ENCODE peak calls at places on chromosomes 5 and 9, in eight cellular contexts. A is KBM-7, T is Ammon's horn, Y is sciatic nerve, G is AML-193, H is iPS DF 6.9, C is WTC11, M is NCI-H524. K is an unnamed sample.
A peak's percentile ranks its signal among the peaks of the same experiment; 100 is the strongest.

GRCh38 chr9:107975426-107976010 is 485.9 kb upstream of the KLF4 start:
- DNase-seq in A (no peak), T (no peak), Y (no peak), G (no peak), H (no peak), C (no peak), M (no peak), K (no peak)

GRCh38 chr5:136033848-136034247 is 5.1 kb downstream of the TGFBI start:
- DNase-seq in A (peak; percentile 65), T (no peak), Y (peak; percentile 31), G (no peak), H (no peak), C (no peak), M (no peak), K (no peak)

GRCh38 chr5:72101828-72102227 is 5.4 kb upstream of the MAP1B start:
- DNase-seq in A (no peak), T (no peak), Y (no peak), G (no peak), H (no peak), C (no peak), M (no peak), K (no peak)

GRCh38 chr5:41869150-41869738 is 981 bp downstream of the OXCT1 start:
- DNase-seq in A (peak; percentile 53), T (peak; percentile 25), Y (peak; percentile 82), G (no peak), H (no peak), C (peak; percentile 55), M (peak; percentile 57), K (peak; percentile 30)

GRCh38 chr5:33313150-33313549 is 127.6 kb upstream of the TARS1 start:
- DNase-seq in A (no peak), T (no peak), Y (no peak), G (no peak), H (no peak), C (no peak), M (no peak), K (no peak)

GRCh38 chr5:72110401-72111013 is 3.2 kb downstream of the MAP1B start:
- DNase-seq in A (no peak), T (no peak), Y (no peak), G (no peak), H (no peak), C (no peak), M (peak; percentile 72), K (no peak)

GRCh38 chr9:83706703-83707517 is 848 bp downstream of the UBQLN1 start:
- DNase-seq in A (peak; percentile 72), T (peak; percentile 33), Y (peak; percentile 66), G (no peak), H (peak; percentile 31), C (peak; percentile 74), M (peak; percentile 12), K (peak; percentile 51)

GRCh38 chr9:136170291-136170901 is 34.5 kb downstream of the LHX3 start:
- DNase-seq in A (peak; percentile 47), T (no peak), Y (no peak), G (peak; percentile 35), H (no peak), C (peak; percentile 79), M (peak; percentile 49), K (peak; percentile 73)

GRCh38 chr5:93274291-93274690 is 306.7 kb downstream of the NR2F1-AS1 start:
- DNase-seq in A (no peak), T (no peak), Y (no peak), G (no peak), H (no peak), C (no peak), M (no peak), K (no peak)

GRCh38 chr5:123673107-123673506 is 161.1 kb downstream of the CSNK1G3 start:
- DNase-seq in A (no peak), T (no peak), Y (no peak), G (no peak), H (peak; percentile 5), C (no peak), M (peak; percentile 10), K (no peak)

GRCh38 chr5:52837068-52837467 is 49.4 kb downstream of the ITGA1 start:
- DNase-seq in A (no peak), T (peak; percentile 30), Y (no peak), G (no peak), H (no peak), C (no peak), M (no peak), K (no peak)

GRCh38 chr5:89759824-89760223 is 649.7 kb downstream of the CETN3 start:
- DNase-seq in A (no peak), T (no peak), Y (no peak), G (no peak), H (no peak), C (no peak), M (no peak), K (no peak)

GRCh38 chr5:113047733-113048652 is 71.4 kb downstream of the DCP2 start:
- DNase-seq in A (no peak), T (peak; percentile 71), Y (no peak), G (peak; percentile 3), H (no peak), C (no peak), M (peak; percentile 7), K (no peak)

GRCh38 chr9:79764377-79764776 is 192.6 kb downstream of the TLE4 start:
- DNase-seq in A (no peak), T (peak; percentile 4), Y (no peak), G (no peak), H (no peak), C (no peak), M (no peak), K (no peak)

GRCh38 chr5:115656404-115656803 is 30.6 kb upstream of the TMED7 start:
- DNase-seq in A (no peak), T (no peak), Y (no peak), G (no peak), H (no peak), C (no peak), M (no peak), K (no peak)

GRCh38 chr9:136092353-136092650 is 2.8 kb downstream of the NACC2 start:
- DNase-seq in A (no peak), T (no peak), Y (no peak), G (no peak), H (no peak), C (no peak), M (no peak), K (no peak)

GRCh38 chr9:121725008-121725795 is 73.8 kb downstream of the DAB2IP start:
- DNase-seq in A (no peak), T (peak; percentile 82), Y (peak; percentile 95), G (no peak), H (no peak), C (no peak), M (no peak), K (no peak)

GRCh38 chr5:16742938-16743337 is 126.1 kb upstream of the RETREG1 start:
- DNase-seq in A (no peak), T (no peak), Y (no peak), G (no peak), H (no peak), C (no peak), M (no peak), K (no peak)

GRCh38 chr9:38414040-38414723 is 10.1 kb downstream of the IGFBPL1 start:
- DNase-seq in A (no peak), T (no peak), Y (no peak), G (no peak), H (no peak), C (no peak), M (peak; percentile 99), K (peak; percentile 83)

GRCh38 chr5:56910123-56910951 is 941 bp downstream of the SETD9 start:
- DNase-seq in A (peak; percentile 85), T (peak; percentile 49), Y (peak; percentile 72), G (peak; percentile 58), H (no peak), C (peak; percentile 28), M (no peak), K (no peak)

GRCh38 chr9:2027761-2028160 is 12.6 kb downstream of the SMARCA2 start:
- DNase-seq in A (no peak), T (peak; percentile 30), Y (no peak), G (no peak), H (no peak), C (no peak), M (no peak), K (no peak)

GRCh38 chr5:124054564-124054963 is 542.6 kb downstream of the CSNK1G3 start:
- DNase-seq in A (no peak), T (no peak), Y (no peak), G (no peak), H (no peak), C (no peak), M (no peak), K (no peak)

GRCh38 chr9:134173127-134174072 is 9.0 kb upstream of the RNU6ATAC start:
- DNase-seq in A (no peak), T (no peak), Y (peak; percentile 59), G (no peak), H (no peak), C (no peak), M (no peak), K (no peak)

GRCh38 chr9:129472651-129473102 is 148.2 kb downstream of the C9orf50 start:
- DNase-seq in A (peak; percentile 53), T (no peak), Y (no peak), G (no peak), H (no peak), C (no peak), M (no peak), K (no peak)

GRCh38 chr9:126722252-126722921 is 82.5 kb upstream of the ZBTB43 start:
- DNase-seq in A (peak; percentile 76), T (peak; percentile 47), Y (peak; percentile 82), G (peak; percentile 31), H (no peak), C (peak; percentile 88), M (peak; percentile 85), K (peak; percentile 97)

GRCh38 chr5:132063090-132063911 is 2.8 kb downstream of the IL3 start:
- DNase-seq in A (peak; percentile 77), T (peak; percentile 65), Y (peak; percentile 87), G (peak; percentile 47), H (peak; percentile 39), C (peak; percentile 89), M (peak; percentile 71), K (peak; percentile 85)

GRCh38 chr5:69517763-69518212 is 25.2 kb downstream of the OCLN start:
- DNase-seq in A (no peak), T (no peak), Y (no peak), G (no peak), H (no peak), C (no peak), M (no peak), K (no peak)

GRCh38 chr9:93302586-93303257 is 118.8 kb downstream of the WNK2 start:
- DNase-seq in A (peak; percentile 74), T (peak; percentile 53), Y (peak; percentile 64), G (peak; percentile 39), H (no peak), C (peak; percentile 72), M (peak; percentile 93), K (peak; percentile 86)

GRCh38 chr9:33133186-33133585 is 34.0 kb downstream of the B4GALT1 start:
- DNase-seq in A (no peak), T (peak; percentile 27), Y (no peak), G (no peak), H (no peak), C (no peak), M (no peak), K (no peak)

GRCh38 chr5:82538339-82539034 is 260.3 kb upstream of the RPS23 start:
- DNase-seq in A (no peak), T (no peak), Y (no peak), G (no peak), H (no peak), C (no peak), M (no peak), K (no peak)

GRCh38 chr9:125544988-125545651 is 161.9 kb downstream of the MAPKAP1 start:
- DNase-seq in A (no peak), T (peak; percentile 24), Y (no peak), G (no peak), H (no peak), C (no peak), M (no peak), K (no peak)

GRCh38 chr9:135809166-135809565 is 98.2 kb downstream of the CAMSAP1 start:
- DNase-seq in A (no peak), T (no peak), Y (peak; percentile 18), G (no peak), H (no peak), C (no peak), M (no peak), K (no peak)

GRCh38 chr9:94929373-94929764 is 202.9 kb downstream of the AOPEP start:
- DNase-seq in A (no peak), T (no peak), Y (no peak), G (no peak), H (no peak), C (no peak), M (no peak), K (no peak)

GRCh38 chr9:69936427-69936826 is 107.2 kb upstream of the MAMDC2 start:
- DNase-seq in A (no peak), T (no peak), Y (no peak), G (no peak), H (no peak), C (no peak), M (no peak), K (no peak)